ENCODE peak calls at places on chromosomes 1 and 21, in six cellular contexts. One of them, this sample, is unnamed.

GRCh38 chr21:18030248-18030647 is 211.1 kb upstream of the C21orf91 start:
- DNase-seq in body of pancreas: no peak
- DNase-seq in AG09309: no peak
- DNase-seq in fibroblast of the aortic adventitia: no peak
- DNase-seq in endothelial cell of umbilical vein: no peak
- DNase-seq in GM23248: no peak
- DNase-seq in this sample: no peak

GRCh38 chr1:75423616-75424015 is 187.3 kb downstream of the SLC44A5 start:
- DNase-seq in AG09309: no peak
- DNase-seq in body of pancreas: no peak
- DNase-seq in endothelial cell of umbilical vein: peak; percentile 24
- DNase-seq in fibroblast of the aortic adventitia: no peak
- DNase-seq in GM23248: no peak
- DNase-seq in this sample: no peak

GRCh38 chr1:179586107-179586823 is 5.4 kb upstream of the TDRD5 start:
- DNase-seq in endothelial cell of umbilical vein: peak; percentile 32
- DNase-seq in GM23248: peak; percentile 46
- DNase-seq in fibroblast of the aortic adventitia: peak; percentile 6
- DNase-seq in body of pancreas: peak; percentile 75
- DNase-seq in AG09309: no peak
- DNase-seq in this sample: peak; percentile 8

GRCh38 chr21:45595574-45596295 is 47.8 kb upstream of the PCBP3 start:
- DNase-seq in GM23248: no peak
- DNase-seq in AG09309: no peak
- DNase-seq in body of pancreas: no peak
- DNase-seq in endothelial cell of umbilical vein: no peak
- DNase-seq in fibroblast of the aortic adventitia: no peak
- DNase-seq in this sample: no peak

GRCh38 chr1:226973898-226974543 is 33.9 kb downstream of the COQ8A start:
- DNase-seq in body of pancreas: peak; percentile 48
- DNase-seq in AG09309: peak; percentile 3
- DNase-seq in GM23248: peak; percentile 40
- DNase-seq in fibroblast of the aortic adventitia: peak; percentile 62
- DNase-seq in endothelial cell of umbilical vein: no peak
- DNase-seq in this sample: peak; percentile 59

GRCh38 chr21:38012700-38013099 is 96.4 kb upstream of the KCNJ6 start:
- DNase-seq in GM23248: no peak
- DNase-seq in AG09309: no peak
- DNase-seq in endothelial cell of umbilical vein: no peak
- DNase-seq in body of pancreas: no peak
- DNase-seq in fibroblast of the aortic adventitia: no peak
- DNase-seq in this sample: no peak

GRCh38 chr1:231091853-231092301 is 51.8 kb upstream of the FAM89A start:
- DNase-seq in AG09309: no peak
- DNase-seq in endothelial cell of umbilical vein: peak; percentile 61
- DNase-seq in fibroblast of the aortic adventitia: peak; percentile 14
- DNase-seq in GM23248: peak; percentile 32
- DNase-seq in body of pancreas: peak; percentile 67
- DNase-seq in this sample: peak; percentile 21

GRCh38 chr1:53589043-53589887 is 130.1 kb downstream of the DMRTB1 start:
- DNase-seq in endothelial cell of umbilical vein: no peak
- DNase-seq in body of pancreas: no peak
- DNase-seq in GM23248: no peak
- DNase-seq in AG09309: no peak
- DNase-seq in fibroblast of the aortic adventitia: no peak
- DNase-seq in this sample: no peak

GRCh38 chr1:68459796-68460195 is 10.0 kb upstream of the RPE65 start:
- DNase-seq in fibroblast of the aortic adventitia: peak; percentile 14
- DNase-seq in GM23248: peak; percentile 49
- DNase-seq in endothelial cell of umbilical vein: peak; percentile 4
- DNase-seq in body of pancreas: no peak
- DNase-seq in AG09309: no peak
- DNase-seq in this sample: peak; percentile 23

DNA sequence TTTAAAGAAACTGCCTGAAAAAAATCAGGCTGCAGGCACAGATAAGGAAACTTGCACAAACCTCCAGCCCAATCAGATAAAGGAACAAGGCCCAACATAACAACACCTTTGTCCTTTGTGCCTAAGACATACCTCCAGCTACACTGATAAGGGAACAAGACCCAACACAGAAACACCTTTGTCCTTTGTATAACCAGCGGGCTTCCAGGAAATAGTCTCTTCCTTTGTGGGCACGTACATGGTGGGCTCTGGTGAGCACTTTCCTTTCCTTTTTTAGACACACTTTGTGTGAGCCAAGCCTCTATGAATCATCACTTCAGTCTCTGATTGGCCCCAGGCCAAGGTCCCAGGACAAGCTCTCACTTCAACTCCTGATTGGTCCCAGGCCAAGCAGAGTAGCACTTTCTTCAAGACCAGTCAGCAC is 23.6 kb downstream of the ZNF670 start:
- DNase-seq in body of pancreas: no peak
- DNase-seq in AG09309: no peak
- DNase-seq in GM23248: peak; percentile 3
- DNase-seq in fibroblast of the aortic adventitia: peak; percentile 36
- DNase-seq in endothelial cell of umbilical vein: peak; percentile 71
- DNase-seq in this sample: peak; percentile 18
- H3K4me3 ChIP-seq in body of pancreas: no peak overlapping the region
- H3K4me3 ChIP-seq in AG09309: no peak overlapping the region
- H3K4me3 ChIP-seq in GM23248: no peak overlapping the region
- H3K4me3 ChIP-seq in fibroblast of the aortic adventitia: no peak overlapping the region
- H3K4me3 ChIP-seq in endothelial cell of umbilical vein: no peak overlapping the region
- H3K4me3 ChIP-seq in this sample: no peak overlapping the region

GRCh38 chr1:61079898-61080336 is 2.4 kb upstream of the NFIA start:
- DNase-seq in GM23248: peak; percentile 83
- DNase-seq in AG09309: peak; percentile 32
- DNase-seq in body of pancreas: peak; percentile 83
- DNase-seq in endothelial cell of umbilical vein: peak; percentile 82
- DNase-seq in fibroblast of the aortic adventitia: peak; percentile 98
- DNase-seq in this sample: peak; percentile 93

GRCh38 chr1:61079276-61079897 is 3.0 kb upstream of the NFIA start:
- DNase-seq in AG09309: no peak
- DNase-seq in fibroblast of the aortic adventitia: no peak
- DNase-seq in body of pancreas: peak; percentile 22
- DNase-seq in endothelial cell of umbilical vein: peak; percentile 33
- DNase-seq in GM23248: peak; percentile 26
- DNase-seq in this sample: no peak

GRCh38 chr1:61081135-61081636 is 1.2 kb upstream of the NFIA start:
- DNase-seq in body of pancreas: no peak
- DNase-seq in AG09309: no peak
- DNase-seq in endothelial cell of umbilical vein: no peak
- DNase-seq in GM23248: no peak
- DNase-seq in fibroblast of the aortic adventitia: peak; percentile 32
- DNase-seq in this sample: no peak

GRCh38 chr1:61081637-61082335 is 575 bp upstream of the NFIA start:
- DNase-seq in endothelial cell of umbilical vein: peak; percentile 69
- DNase-seq in GM23248: peak; percentile 57
- DNase-seq in fibroblast of the aortic adventitia: peak; percentile 49
- DNase-seq in body of pancreas: peak; percentile 44
- DNase-seq in AG09309: no peak
- DNase-seq in this sample: peak; percentile 59

GRCh38 chr1:61080408-61081134 is 1.8 kb upstream of the NFIA start:
- DNase-seq in AG09309: no peak
- DNase-seq in fibroblast of the aortic adventitia: peak; percentile 32
- DNase-seq in endothelial cell of umbilical vein: peak; percentile 48
- DNase-seq in body of pancreas: no peak
- DNase-seq in GM23248: no peak
- DNase-seq in this sample: no peak
- H3K4me3 ChIP-seq in AG09309: no peak overlapping the region
- H3K4me3 ChIP-seq in fibroblast of the aortic adventitia: peak overlapping the region; percentile 40
- H3K4me3 ChIP-seq in endothelial cell of umbilical vein: no peak overlapping the region
- H3K4me3 ChIP-seq in body of pancreas: no peak overlapping the region
- H3K4me3 ChIP-seq in GM23248: peak overlapping the region; percentile 57
- H3K4me3 ChIP-seq in this sample: peak overlapping the region; percentile 81

GRCh38 chr1:16440480-16441311 is at the start of gene NECAP2:
- DNase-seq in GM23248: peak; percentile 96
- DNase-seq in fibroblast of the aortic adventitia: peak; percentile 92
- DNase-seq in AG09309: peak; percentile 50
- DNase-seq in body of pancreas: peak; percentile 93
- DNase-seq in endothelial cell of umbilical vein: peak; percentile 93
- DNase-seq in this sample: peak; percentile 97

GRCh38 chr1:16438516-16438915 is 1.3 kb upstream of the SPATA21 start:
- DNase-seq in endothelial cell of umbilical vein: no peak
- DNase-seq in AG09309: no peak
- DNase-seq in body of pancreas: no peak
- DNase-seq in fibroblast of the aortic adventitia: no peak
- DNase-seq in GM23248: no peak
- DNase-seq in this sample: no peak

GRCh38 chr1:16441312-16441641 is 753 bp downstream of the NECAP2 start:
- DNase-seq in AG09309: no peak
- DNase-seq in body of pancreas: no peak
- DNase-seq in GM23248: peak; percentile 53
- DNase-seq in endothelial cell of umbilical vein: peak; percentile 46
- DNase-seq in fibroblast of the aortic adventitia: peak; percentile 20
- DNase-seq in this sample: peak; percentile 46

GRCh38 chr1:16442273-16442672 is 1.7 kb downstream of the NECAP2 start:
- DNase-seq in body of pancreas: no peak
- DNase-seq in endothelial cell of umbilical vein: no peak
- DNase-seq in fibroblast of the aortic adventitia: no peak
- DNase-seq in GM23248: no peak
- DNase-seq in AG09309: no peak
- DNase-seq in this sample: no peak

GRCh38 chr1:16440150-16440479 is 409 bp upstream of the NECAP2 start:
- DNase-seq in GM23248: no peak
- DNase-seq in fibroblast of the aortic adventitia: peak; percentile 21
- DNase-seq in endothelial cell of umbilical vein: no peak
- DNase-seq in body of pancreas: no peak
- DNase-seq in AG09309: no peak
- DNase-seq in this sample: no peak
- H3K4me3 ChIP-seq in GM23248: peak overlapping the region; percentile 100
- H3K4me3 ChIP-seq in fibroblast of the aortic adventitia: peak overlapping the region; percentile 45
- H3K4me3 ChIP-seq in endothelial cell of umbilical vein: no peak overlapping the region
- H3K4me3 ChIP-seq in body of pancreas: no peak overlapping the region
- H3K4me3 ChIP-seq in AG09309: peak overlapping the region; percentile 90
- H3K4me3 ChIP-seq in this sample: peak overlapping the region; percentile 77

GRCh38 chr1:235408503-235408960 is 41.3 kb downstream of the TBCE start:
- DNase-seq in body of pancreas: no peak
- DNase-seq in endothelial cell of umbilical vein: no peak
- DNase-seq in GM23248: no peak
- DNase-seq in fibroblast of the aortic adventitia: no peak
- DNase-seq in AG09309: no peak
- DNase-seq in this sample: no peak
- H3K4me3 ChIP-seq in body of pancreas: no peak overlapping the region
- H3K4me3 ChIP-seq in endothelial cell of umbilical vein: no peak overlapping the region
- H3K4me3 ChIP-seq in GM23248: no peak overlapping the region
- H3K4me3 ChIP-seq in fibroblast of the aortic adventitia: no peak overlapping the region
- H3K4me3 ChIP-seq in AG09309: no peak overlapping the region
- H3K4me3 ChIP-seq in this sample: no peak overlapping the region

GRCh38 chr1:211734359-211734758 is 58.9 kb upstream of the NEK2 start:
- DNase-seq in GM23248: no peak
- DNase-seq in body of pancreas: no peak
- DNase-seq in fibroblast of the aortic adventitia: no peak
- DNase-seq in AG09309: no peak
- DNase-seq in endothelial cell of umbilical vein: no peak
- DNase-seq in this sample: no peak
- H3K4me3 ChIP-seq in GM23248: no peak overlapping the region
- H3K4me3 ChIP-seq in body of pancreas: no peak overlapping the region
- H3K4me3 ChIP-seq in fibroblast of the aortic adventitia: no peak overlapping the region
- H3K4me3 ChIP-seq in AG09309: no peak overlapping the region
- H3K4me3 ChIP-seq in endothelial cell of umbilical vein: no peak overlapping the region
- H3K4me3 ChIP-seq in this sample: no peak overlapping the region

GRCh38 chr1:117608758-117609157 is 2.9 kb downstream of the TENT5C start:
- DNase-seq in GM23248: no peak
- DNase-seq in AG09309: no peak
- DNase-seq in endothelial cell of umbilical vein: no peak
- DNase-seq in body of pancreas: no peak
- DNase-seq in fibroblast of the aortic adventitia: no peak
- DNase-seq in this sample: no peak

GRCh38 chr1:117610036-117610435 is 4.2 kb downstream of the TENT5C start:
- DNase-seq in GM23248: no peak
- DNase-seq in AG09309: no peak
- DNase-seq in body of pancreas: no peak
- DNase-seq in endothelial cell of umbilical vein: no peak
- DNase-seq in fibroblast of the aortic adventitia: no peak
- DNase-seq in this sample: no peak

GRCh38 chr1:117611121-117611601 is 5.3 kb downstream of the TENT5C start:
- DNase-seq in AG09309: no peak
- DNase-seq in endothelial cell of umbilical vein: no peak
- DNase-seq in GM23248: no peak
- DNase-seq in fibroblast of the aortic adventitia: no peak
- DNase-seq in body of pancreas: no peak
- DNase-seq in this sample: no peak

GRCh38 chr1:117608213-117608612 is 2.4 kb downstream of the TENT5C start:
- DNase-seq in endothelial cell of umbilical vein: no peak
- DNase-seq in body of pancreas: no peak
- DNase-seq in GM23248: no peak
- DNase-seq in fibroblast of the aortic adventitia: no peak
- DNase-seq in AG09309: no peak
- DNase-seq in this sample: no peak

DNA sequence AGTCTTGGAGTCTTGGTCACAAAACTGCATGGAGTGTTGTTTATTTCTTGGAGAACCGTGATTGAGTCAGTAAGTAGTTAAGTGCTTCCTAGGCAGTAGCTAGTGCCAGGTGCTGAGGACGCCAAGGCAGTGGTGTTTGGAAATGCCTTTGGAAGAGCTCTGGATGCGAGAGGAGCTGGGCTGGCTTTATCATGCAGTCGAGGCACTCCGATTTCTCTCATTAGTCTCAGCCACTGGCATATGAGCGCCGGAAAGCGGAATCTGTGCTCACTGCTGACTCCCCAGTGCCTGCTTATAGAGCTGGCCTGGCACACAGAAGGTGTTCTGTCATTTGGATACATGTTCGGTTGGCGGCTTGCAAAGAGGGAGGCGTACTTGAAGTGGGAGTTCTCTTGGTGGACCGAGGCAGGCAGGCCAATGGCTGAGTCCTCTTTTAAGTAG is 3.6 kb downstream of the TENT5C start:
- DNase-seq in AG09309: no peak
- DNase-seq in GM23248: no peak
- DNase-seq in endothelial cell of umbilical vein: no peak
- DNase-seq in body of pancreas: no peak
- DNase-seq in fibroblast of the aortic adventitia: peak; percentile 23
- DNase-seq in this sample: no peak
- H3K4me3 ChIP-seq in AG09309: no peak overlapping the region
- H3K4me3 ChIP-seq in GM23248: no peak overlapping the region
- H3K4me3 ChIP-seq in endothelial cell of umbilical vein: no peak overlapping the region
- H3K4me3 ChIP-seq in body of pancreas: no peak overlapping the region
- H3K4me3 ChIP-seq in fibroblast of the aortic adventitia: no peak overlapping the region
- H3K4me3 ChIP-seq in this sample: no peak overlapping the region